ENCODE peak calls at places on chromosome X, in nine cellular contexts. F, G, X, J, N, A, E, O and L are unnamed samples.

GRCh38 chrX:47232803-47233332 is at the start of gene USP11:
- DNase-seq in F (peak), G (peak), X (peak), J (peak), N (peak), A (peak), E (peak), O (peak), L (peak)

GRCh38 chrX:44036336-44036735 is 63.1 kb upstream of the NDP start:
- DNase-seq in F (no peak), G (peak), X (no peak), J (no peak), N (no peak), A (no peak), E (no peak), O (no peak), L (no peak)

GRCh38 chrX:114964374-114964773 is 53.0 kb downstream of the IL13RA2 start:
- DNase-seq in F (no peak), G (no peak), X (no peak), J (no peak), N (no peak), A (no peak), E (no peak), O (no peak), L (no peak)

GRCh38 chrX:151098996-151099395 is 77.4 kb upstream of the GPR50 start:
- DNase-seq in F (no peak), G (peak), X (no peak), J (no peak), N (no peak), A (no peak), E (no peak), O (no peak), L (peak)

GRCh38 chrX:136639506-136640176 is 8.3 kb upstream of the CD40LG start:
- DNase-seq in F (no peak), G (peak), X (peak), J (no peak), N (no peak), A (no peak), E (no peak), O (no peak), L (peak)

GRCh38 chrX:151789179-151789800 is 54.7 kb downstream of the CNGA2 start:
- DNase-seq in F (no peak), G (peak), X (no peak), J (no peak), N (no peak), A (peak), E (no peak), O (no peak), L (no peak)

GRCh38 chrX:100090931-100091330 is 319.1 kb downstream of the PCDH19 start:
- DNase-seq in F (no peak), G (no peak), X (no peak), J (no peak), N (no peak), A (no peak), E (no peak), O (no peak), L (peak)

GRCh38 chrX:2631743-2632532 is 59.2 kb upstream of the CD99 start:
- DNase-seq in F (no peak), G (no peak), X (no peak), J (no peak), N (no peak), A (no peak), E (no peak), O (no peak), L (no peak)

GRCh38 chrX:103376979-103377324 is 614 bp downstream of the BEX3 start:
- DNase-seq in F (no peak), G (peak), X (peak), J (peak), N (no peak), A (no peak), E (peak), O (no peak), L (no peak)

GRCh38 chrX:24231169-24231568 is 81.6 kb downstream of the ZFX start:
- DNase-seq in F (no peak), G (peak), X (no peak), J (no peak), N (no peak), A (peak), E (peak), O (no peak), L (peak)

GRCh38 chrX:120309873-120310730 is 1.2 kb downstream of the TMEM255A start:
- DNase-seq in F (no peak), G (peak), X (no peak), J (no peak), N (no peak), A (peak), E (no peak), O (no peak), L (peak)

GRCh38 chrX:69109706-69110635 is 55.3 kb downstream of the PJA1 start:
- DNase-seq in F (no peak), G (peak), X (no peak), J (no peak), N (no peak), A (no peak), E (no peak), O (no peak), L (no peak)

GRCh38 chrX:142637206-142637605 is 388.5 kb upstream of the SPANXN4 start:
- DNase-seq in F (no peak), G (no peak), X (no peak), J (no peak), N (no peak), A (no peak), E (no peak), O (no peak), L (no peak)

GRCh38 chrX:17361620-17362019 is 13.4 kb upstream of the NHS start:
- DNase-seq in F (peak), G (no peak), X (no peak), J (no peak), N (no peak), A (peak), E (peak), O (no peak), L (peak)

GRCh38 chrX:130347336-130347735 is 7.6 kb downstream of the SLC25A14 start:
- DNase-seq in F (no peak), G (peak), X (no peak), J (no peak), N (no peak), A (no peak), E (no peak), O (no peak), L (no peak)

GRCh38 chrX:42098897-42099296 is 175.5 kb upstream of the CASK start:
- DNase-seq in F (no peak), G (no peak), X (no peak), J (no peak), N (no peak), A (no peak), E (no peak), O (no peak), L (no peak)

GRCh38 chrX:115226929-115227328 is 7.0 kb downstream of the LRCH2 start:
- DNase-seq in F (peak), G (peak), X (no peak), J (no peak), N (no peak), A (peak), E (peak), O (no peak), L (peak)

GRCh38 chrX:120144178-120144844 is 14.1 kb upstream of the RHOXF2 start:
- DNase-seq in F (peak), G (no peak), X (no peak), J (no peak), N (no peak), A (no peak), E (peak), O (no peak), L (no peak)